ENCODE peak calls at places on chromosomes 6 and 20, in four cellular contexts. Q, T, X and I are unnamed samples.

GRCh38 chr6:33693186-33694158 is 18.0 kb downstream of the UQCC2 start:
- DNase-seq in X (peak), T (no peak), Q (no peak), I (no peak)

GRCh38 chr6:142342986-142343385 is 41.2 kb downstream of the ADGRG6 start:
- DNase-seq in T (no peak), X (no peak), Q (no peak), I (no peak)

GRCh38 chr20:44182135-44182765 is 4.7 kb downstream of the JPH2 start:
- DNase-seq in Q (no peak), X (no peak), T (no peak), I (no peak)

GRCh38 chr6:130933712-130934200 is 106.5 kb downstream of the SMLR1 start:
- DNase-seq in X (no peak), T (no peak), Q (no peak), I (no peak)

GRCh38 chr6:100257661-100258395 is 206.9 kb downstream of the SIM1 start:
- DNase-seq in Q (no peak), T (no peak), X (no peak), I (peak)

GRCh38 chr6:133953634-133954415 is 801 bp downstream of the TBPL1 start:
- DNase-seq in X (no peak), Q (no peak), T (no peak), I (peak)

GRCh38 chr6:40723967-40724366 is 136.8 kb upstream of the LRFN2 start:
- DNase-seq in Q (no peak), X (no peak), T (no peak), I (peak)

GRCh38 chr6:147048930-147049329 is 155.3 kb upstream of the STXBP5 start:
- DNase-seq in Q (no peak), X (no peak), T (no peak), I (no peak)

GRCh38 chr20:11777861-11778570 is 139.7 kb upstream of the BTBD3 start:
- DNase-seq in X (no peak), T (no peak), Q (no peak), I (no peak)

GRCh38 chr20:63017076-63017825 is 10.5 kb upstream of the BHLHE23 start:
- DNase-seq in Q (no peak), X (peak), T (no peak), I (no peak)

GRCh38 chr6:118844915-118845314 is 49.0 kb upstream of the ASF1A start:
- DNase-seq in T (no peak), X (no peak), Q (no peak), I (no peak)